ENCODE peak calls at places on chromosomes 7 and 10, in ten cellular contexts. A, D, J, E, Q, N, C, H, Z and M are unnamed samples.
A peak's percentile ranks its signal among the peaks of the same experiment; 100 is the strongest.

GRCh38 chr7:48299580-48300169 is 128.4 kb downstream of the ABCA13 start:
- DNase-seq in E (peak; percentile 60), J (peak; percentile 4), Q (no peak), H (peak; percentile 67), C (no peak), Z (peak; percentile 36), N (peak; percentile 35), D (peak; percentile 59), A (peak; percentile 22), M (peak; percentile 81)

GRCh38 chr7:108972009-108972408 is 402.3 kb downstream of the DNAJB9 start:
- DNase-seq in H (no peak), D (no peak), Z (no peak), J (no peak), C (no peak), A (no peak), E (no peak), Q (no peak), N (no peak), M (no peak)

GRCh38 chr7:44116087-44116788 is 7.1 kb downstream of the POLD2 start:
- DNase-seq in N (no peak), Z (no peak), J (no peak), H (no peak), D (no peak), C (no peak), Q (no peak), E (no peak), A (no peak), M (no peak)

GRCh38 chr7:50204576-50204975 is 99.9 kb upstream of the IKZF1 start:
- DNase-seq in N (no peak), C (no peak), J (no peak), D (no peak), E (no peak), A (no peak), H (no peak), Z (no peak), Q (no peak), M (no peak)

GRCh38 chr7:8765374-8765773 is 332.0 kb downstream of the NXPH1 start:
- DNase-seq in C (no peak), A (no peak), J (no peak), N (no peak), H (no peak), E (no peak), Z (no peak), Q (no peak), D (no peak), M (no peak)

GRCh38 chr7:80135306-80136104 is 874 bp downstream of the GNAI1 start:
- DNase-seq in N (no peak), C (no peak), Q (peak; percentile 2), A (peak; percentile 42), E (peak; percentile 19), J (no peak), D (peak; percentile 57), Z (no peak), H (no peak), M (peak; percentile 69)

GRCh38 chr7:157997471-157997870 is 590.2 kb downstream of the PTPRN2 start:
- DNase-seq in J (no peak), Q (no peak), A (no peak), E (no peak), H (no peak), Z (no peak), D (no peak), N (no peak), C (no peak), M (no peak)

GRCh38 chr10:16367899-16368298 is 68.9 kb upstream of the PTER start:
- DNase-seq in Q (no peak), E (no peak), A (no peak), N (no peak), J (no peak), C (no peak), D (no peak), H (no peak), Z (no peak), M (no peak)

GRCh38 chr10:21535494-21535818 is 1.4 kb downstream of the MLLT10 start:
- DNase-seq in N (no peak), E (no peak), Z (no peak), Q (no peak), J (no peak), C (no peak), A (no peak), H (no peak), D (no peak), M (peak; percentile 51)

GRCh38 chr7:23712368-23713284 is 2.6 kb downstream of the STK31 start:
- DNase-seq in Z (peak; percentile 30), D (peak; percentile 89), J (no peak), A (no peak), E (no peak), N (peak; percentile 29), H (peak; percentile 64), Q (no peak), C (no peak), M (peak; percentile 84)

GRCh38 chr7:135185471-135186260 is 15.2 kb upstream of the CYREN start:
- DNase-seq in A (no peak), C (no peak), N (no peak), D (no peak), Q (no peak), H (no peak), J (no peak), Z (no peak), E (peak; percentile 6), M (no peak)

GRCh38 chr7:11343818-11344413 is 370.2 kb downstream of the PHF14 start:
- DNase-seq in N (no peak), C (no peak), E (no peak), Z (no peak), D (peak; percentile 66), Q (no peak), H (peak; percentile 63), J (peak; percentile 27), A (no peak), M (peak; percentile 61)

GRCh38 chr10:72425133-72425532 is 70.4 kb upstream of the DNAJB12 start:
- DNase-seq in E (no peak), J (no peak), C (no peak), D (no peak), Q (no peak), H (no peak), Z (no peak), A (peak; percentile 9), N (no peak), M (no peak)

GRCh38 chr7:155254018-155254417 is 43.7 kb upstream of the INSIG1 start:
- DNase-seq in A (no peak), D (no peak), H (no peak), C (no peak), E (no peak), Z (no peak), J (no peak), N (no peak), Q (no peak), M (no peak)

GRCh38 chr10:124681626-124682552 is 62.3 kb downstream of the FAM53B start:
- DNase-seq in H (no peak), C (peak; percentile 11), D (no peak), J (no peak), E (no peak), Q (no peak), N (no peak), Z (no peak), A (no peak), M (no peak)

GRCh38 chr7:158824028-158824427 is 5.3 kb downstream of the ESYT2 start:
- DNase-seq in N (no peak), A (no peak), Z (no peak), H (no peak), Q (peak; percentile 73), D (no peak), J (peak; percentile 85), C (no peak), E (no peak), M (peak; percentile 71)

GRCh38 chr7:90320801-90321494 is at the start of gene FAM237B:
- DNase-seq in D (peak; percentile 45), J (no peak), Z (no peak), E (no peak), C (no peak), Q (no peak), H (no peak), N (no peak), A (no peak), M (peak; percentile 68)

GRCh38 chr10:17290226-17290625 is 62.2 kb downstream of the VIM start:
- DNase-seq in E (no peak), J (no peak), A (no peak), Z (no peak), C (no peak), N (no peak), Q (no peak), D (no peak), H (no peak), M (peak; percentile 43)

GRCh38 chr7:151672706-151673105 is 153.0 kb upstream of the RHEB start:
- DNase-seq in D (no peak), H (no peak), A (no peak), Z (no peak), N (no peak), E (no peak), J (no peak), Q (no peak), C (no peak), M (no peak)

GRCh38 chr10:110405401-110405800 is 92.3 kb upstream of the DUSP5 start:
- DNase-seq in H (no peak), N (no peak), C (no peak), Z (no peak), A (no peak), J (no peak), E (no peak), D (no peak), Q (no peak), M (no peak)

GRCh38 chr10:15229268-15229667 is 60.8 kb upstream of the NMT2 start:
- DNase-seq in D (no peak), H (no peak), C (no peak), Z (no peak), E (no peak), Q (no peak), N (no peak), A (no peak), J (no peak), M (no peak)

GRCh38 chr7:39656415-39656814 is 33.0 kb downstream of the RALA start:
- DNase-seq in Q (no peak), E (no peak), H (no peak), J (no peak), C (no peak), D (no peak), N (no peak), A (no peak), Z (no peak), M (no peak)

GRCh38 chr7:57876-58275 is 134.5 kb upstream of the FAM20C start:
- DNase-seq in A (no peak), J (no peak), Q (no peak), N (no peak), D (no peak), Z (no peak), C (no peak), H (no peak), E (peak; percentile 15), M (no peak)

GRCh38 chr7:151851160-151851751 is 25.7 kb downstream of the PRKAG2 start:
- DNase-seq in Q (no peak), N (no peak), Z (no peak), D (no peak), J (no peak), C (peak; percentile 33), H (no peak), E (no peak), A (no peak), M (peak; percentile 56)